ENCODE peak calls at places on chromosome 17, in five cellular contexts. D is AG04450, R is esophagus squamous epithelium, Z is Caki2, I is substantia nigra. C is an unnamed sample.

GRCh38 chr17:43601280-43602050 is 55.3 kb upstream of the ETV4 start:
- DNase-seq in D (no peak), R (no peak), Z (no peak), I (no peak), C (no peak)

GRCh38 chr17:14038206-14038605 is 31.1 kb upstream of the COX10 start:
- DNase-seq in D (no peak), R (no peak), Z (no peak), I (no peak), C (no peak)

GRCh38 chr17:66726371-66726770 is 108.5 kb upstream of the CACNG5 start:
- DNase-seq in D (no peak), R (no peak), Z (no peak), I (no peak), C (no peak)

GRCh38 chr17:63774141-63774981 is at the start of gene DDX42:
- DNase-seq in D (no peak), R (peak; percentile 41), Z (peak; percentile 9), I (no peak), C (no peak)

GRCh38 chr17:17079336-17079735 is 37.1 kb downstream of the MPRIP start:
- DNase-seq in D (no peak), R (no peak), Z (no peak), I (no peak), C (no peak)

GRCh38 chr17:62995377-62995885 is 29.4 kb downstream of the TANC2 start:
- DNase-seq in D (no peak), R (no peak), Z (peak; percentile 14), I (no peak), C (peak; percentile 33)

GRCh38 chr17:63816669-63817068 is 10.6 kb upstream of the PSMC5 start:
- DNase-seq in D (peak; percentile 23), R (no peak), Z (no peak), I (no peak), C (no peak)

GRCh38 chr17:58278661-58279015 is 2.1 kb downstream of the MPO start:
- DNase-seq in D (no peak), R (no peak), Z (no peak), I (no peak), C (peak; percentile 49)

GRCh38 chr17:8872036-8872704 is 4.7 kb upstream of the PIK3R6 start:
- DNase-seq in D (no peak), R (no peak), Z (no peak), I (no peak), C (no peak)

GRCh38 chr17:74493381-74493833 is 27.0 kb downstream of the CD300A start:
- DNase-seq in D (no peak), R (no peak), Z (peak; percentile 49), I (no peak), C (peak; percentile 75)

GRCh38 chr17:75265614-75266314 is 4.1 kb downstream of the MRPS7 start:
- DNase-seq in D (no peak), R (no peak), Z (no peak), I (no peak), C (no peak)

GRCh38 chr17:9271989-9272388 is 250.7 kb downstream of the NTN1 start:
- DNase-seq in D (no peak), R (no peak), Z (no peak), I (peak; percentile 44), C (no peak)

GRCh38 chr17:13721705-13722104 is 120.0 kb upstream of the HS3ST3A1 start:
- DNase-seq in D (no peak), R (no peak), Z (no peak), I (no peak), C (no peak)

GRCh38 chr17:51425793-51426192 is 165.4 kb downstream of the UTP18 start:
- DNase-seq in D (no peak), R (no peak), Z (no peak), I (no peak), C (no peak)

GRCh38 chr17:43661699-43662431 is at the start of gene MEOX1:
- DNase-seq in D (no peak), R (no peak), Z (no peak), I (no peak), C (peak; percentile 72)

GRCh38 chr17:40075216-40076100 is 12.7 kb downstream of the THRA start:
- DNase-seq in D (no peak), R (no peak), Z (peak; percentile 64), I (peak; percentile 80), C (peak; percentile 79)

GRCh38 chr17:82570282-82570681 is 50.8 kb downstream of the FOXK2 start:
- DNase-seq in D (no peak), R (no peak), Z (no peak), I (no peak), C (no peak)

GRCh38 chr17:32007463-32008298 is 498 bp downstream of the LRRC37B start:
- DNase-seq in D (no peak), R (no peak), Z (peak; percentile 55), I (no peak), C (peak; percentile 59)

GRCh38 chr17:182164-182751 is 808 bp upstream of the DOC2B start:
- DNase-seq in D (no peak), R (no peak), Z (no peak), I (no peak), C (no peak)

GRCh38 chr17:61204456-61204855 is 195.2 kb upstream of the TBX2 start:
- DNase-seq in D (no peak), R (no peak), Z (no peak), I (no peak), C (no peak)

GRCh38 chr17:20073056-20073979 is 64.2 kb downstream of the SPECC1 start:
- DNase-seq in D (no peak), R (no peak), Z (no peak), I (no peak), C (peak; percentile 55)

GRCh38 chr17:71440513-71440912 is 680.3 kb upstream of the SOX9 start:
- DNase-seq in D (no peak), R (no peak), Z (peak; percentile 98), I (no peak), C (no peak)

GRCh38 chr17:52546990-52547389 is 388.5 kb upstream of the CA10 start:
- DNase-seq in D (no peak), R (no peak), Z (no peak), I (no peak), C (no peak)

GRCh38 chr17:7496470-7497227 is 12.5 kb downstream of the POLR2A start:
- DNase-seq in D (no peak), R (no peak), Z (no peak), I (no peak), C (no peak)